ENCODE peak calls at places on chromosomes 1 and 21, in ten cellular contexts. T is hepatic stellate cell; W is T-helper 9 cell; A is OCI-LY7; X is KBM-7; F is AG09319; B is CD4-positive, alpha-beta T cell; E is dorsolateral prefrontal cortex; M is lower lobe of right lung; O is GM03348. P is an unnamed sample.

GRCh38 chr1:200034821-200035396 is 7.4 kb downstream of the NR5A2 start:
- DNase-seq in T (no peak), W (no peak), A (no peak), X (no peak), F (no peak), B (no peak), E (no peak), M (no peak), O (peak; percentile 76), P (no peak)

GRCh38 chr1:17272066-17272465 is 23.2 kb downstream of the PADI3 start:
- DNase-seq in T (no peak), W (no peak), A (no peak), X (no peak), F (no peak), B (no peak), E (no peak), M (no peak), O (no peak), P (no peak)

GRCh38 chr1:176211395-176212165 is 4.5 kb upstream of the COP1 start:
- DNase-seq in T (no peak), W (no peak), A (no peak), X (peak; percentile 73), F (no peak), B (no peak), E (no peak), M (no peak), O (no peak), P (peak; percentile 3)

GRCh38 chr1:27659497-27660299 is 12.3 kb downstream of the IFI6 start:
- DNase-seq in T (peak; percentile 83), W (peak; percentile 80), A (peak; percentile 94), X (peak; percentile 86), F (no peak), B (peak; percentile 79), E (peak; percentile 72), M (peak; percentile 95), O (peak; percentile 96), P (peak; percentile 84)

GRCh38 chr1:203197625-203198024 is 11.1 kb upstream of the CHI3L1 start:
- DNase-seq in T (peak; percentile 71), W (no peak), A (no peak), X (no peak), F (peak; percentile 39), B (no peak), E (no peak), M (no peak), O (peak; percentile 81), P (no peak)

GRCh38 chr1:217133958-217134856 is 411.0 kb upstream of the ESRRG start:
- DNase-seq in T (no peak), W (no peak), A (no peak), X (no peak), F (no peak), B (no peak), E (no peak), M (no peak), O (peak; percentile 11), P (no peak)

GRCh38 chr1:75412616-75413015 is 198.3 kb downstream of the SLC44A5 start:
- DNase-seq in T (no peak), W (no peak), A (no peak), X (no peak), F (no peak), B (no peak), E (no peak), M (no peak), O (no peak), P (no peak)

GRCh38 chr1:213987876-213988638 is at the start of gene PROX1:
- DNase-seq in T (peak; percentile 85), W (no peak), A (no peak), X (peak; percentile 80), F (peak; percentile 44), B (peak; percentile 61), E (peak; percentile 86), M (peak; percentile 66), O (peak; percentile 95), P (no peak)

GRCh38 chr1:34824817-34825454 is 32.1 kb downstream of the GJA4 start:
- DNase-seq in T (no peak), W (no peak), A (no peak), X (no peak), F (no peak), B (no peak), E (no peak), M (no peak), O (no peak), P (no peak)

GRCh38 chr1:245118806-245119205 is 36.0 kb upstream of the KIF26B start:
- DNase-seq in T (no peak), W (no peak), A (no peak), X (no peak), F (no peak), B (no peak), E (no peak), M (no peak), O (no peak), P (no peak)

GRCh38 chr1:1116701-1117468 is 996 bp upstream of the C1orf159 start:
- DNase-seq in T (peak; percentile 47), W (peak; percentile 47), A (no peak), X (peak; percentile 19), F (no peak), B (peak; percentile 35), E (no peak), M (peak; percentile 57), O (peak; percentile 54), P (no peak)

GRCh38 chr1:226607821-226608220 is 59.3 kb downstream of the STUM start:
- DNase-seq in T (no peak), W (no peak), A (no peak), X (no peak), F (no peak), B (no peak), E (no peak), M (no peak), O (no peak), P (no peak)

GRCh38 chr1:1092890-1093609 is 18.9 kb upstream of the RNF223 start:
- DNase-seq in T (no peak), W (no peak), A (no peak), X (no peak), F (no peak), B (no peak), E (no peak), M (peak; percentile 38), O (no peak), P (no peak)

GRCh38 chr1:217524787-217525520 is 105.9 kb downstream of the GPATCH2 start:
- DNase-seq in T (peak; percentile 9), W (no peak), A (no peak), X (no peak), F (no peak), B (no peak), E (no peak), M (no peak), O (peak; percentile 20), P (no peak)

GRCh38 chr1:206555473-206555935 is 48.2 kb downstream of the RASSF5 start:
- DNase-seq in T (peak; percentile 33), W (no peak), A (peak; percentile 35), X (peak; percentile 54), F (no peak), B (no peak), E (peak; percentile 44), M (no peak), O (peak; percentile 55), P (no peak)

GRCh38 chr21:31117046-31117916 is 79.0 kb upstream of the KRTAP19-8 start:
- DNase-seq in T (peak; percentile 12), W (no peak), A (no peak), X (no peak), F (no peak), B (no peak), E (no peak), M (no peak), O (peak; percentile 82), P (no peak)

GRCh38 chr1:29394521-29394921 is 158.2 kb downstream of the PTPRU start:
- DNase-seq in T (no peak), W (no peak), A (no peak), X (no peak), F (no peak), B (no peak), E (no peak), M (no peak), O (no peak), P (no peak)

GRCh38 chr1:235041201-235041600 is 87.4 kb downstream of the TOMM20 start:
- DNase-seq in T (no peak), W (no peak), A (no peak), X (peak; percentile 69), F (no peak), B (no peak), E (no peak), M (no peak), O (no peak), P (peak; percentile 34)

GRCh38 chr21:8990326-8991087 is 1530.9 kb upstream of the TPTE start:
- DNase-seq in T (no peak), W (no peak), A (no peak), X (no peak), F (no peak), B (no peak), E (no peak), M (no peak), O (no peak), P (no peak)

P was measured in GDM1.